ENCODE peak calls at places on chromosomes 12 and 14, in ten cellular contexts. One of them, this sample, is unnamed.

GRCh38 chr14:44798386-44799242 is 163.1 kb downstream of the KLHL28 start:
- DNase-seq in AG08396: no peak
- DNase-seq in HCT116: no peak
- DNase-seq in HuH-7: no peak
- DNase-seq in NCI-H2081: no peak
- DNase-seq in activated CD4-positive, alpha-beta T cell treated with anti-CD3 and anti-CD28 coated beads for 1 hour: no peak
- DNase-seq in anterior cingulate cortex: no peak
- DNase-seq in effector memory CD4-positive, alpha-beta T cell: no peak
- DNase-seq in fibroblast of pulmonary artery: no peak
- DNase-seq in transverse colon: no peak
- DNase-seq in this sample: no peak

GRCh38 chr12:59973515-59973914 is 377.7 kb downstream of the SLC16A7 start:
- DNase-seq in effector memory CD4-positive, alpha-beta T cell: no peak
- DNase-seq in fibroblast of pulmonary artery: peak
- DNase-seq in AG08396: peak
- DNase-seq in HuH-7: no peak
- DNase-seq in HCT116: peak
- DNase-seq in NCI-H2081: no peak
- DNase-seq in anterior cingulate cortex: no peak
- DNase-seq in activated CD4-positive, alpha-beta T cell treated with anti-CD3 and anti-CD28 coated beads for 1 hour: no peak
- DNase-seq in transverse colon: no peak
- DNase-seq in this sample: no peak

GRCh38 chr14:93962701-93963601 is 13.4 kb downstream of the ASB2 start:
- DNase-seq in HCT116: no peak
- DNase-seq in activated CD4-positive, alpha-beta T cell treated with anti-CD3 and anti-CD28 coated beads for 1 hour: no peak
- DNase-seq in effector memory CD4-positive, alpha-beta T cell: peak
- DNase-seq in HuH-7: no peak
- DNase-seq in anterior cingulate cortex: no peak
- DNase-seq in NCI-H2081: no peak
- DNase-seq in fibroblast of pulmonary artery: no peak
- DNase-seq in transverse colon: peak
- DNase-seq in AG08396: no peak
- DNase-seq in this sample: no peak

GRCh38 chr12:131912526-131913274 is 16.4 kb upstream of the PUS1 start:
- DNase-seq in HuH-7: peak
- DNase-seq in anterior cingulate cortex: peak
- DNase-seq in transverse colon: peak
- DNase-seq in effector memory CD4-positive, alpha-beta T cell: no peak
- DNase-seq in NCI-H2081: peak
- DNase-seq in activated CD4-positive, alpha-beta T cell treated with anti-CD3 and anti-CD28 coated beads for 1 hour: no peak
- DNase-seq in fibroblast of pulmonary artery: peak
- DNase-seq in HCT116: peak
- DNase-seq in AG08396: peak
- DNase-seq in this sample: no peak

GRCh38 chr14:78902010-78902623 is 731.9 kb downstream of the NRXN3 start:
- DNase-seq in activated CD4-positive, alpha-beta T cell treated with anti-CD3 and anti-CD28 coated beads for 1 hour: no peak
- DNase-seq in NCI-H2081: peak
- DNase-seq in AG08396: peak
- DNase-seq in HuH-7: peak
- DNase-seq in fibroblast of pulmonary artery: peak
- DNase-seq in effector memory CD4-positive, alpha-beta T cell: no peak
- DNase-seq in anterior cingulate cortex: peak
- DNase-seq in HCT116: no peak
- DNase-seq in transverse colon: peak
- DNase-seq in this sample: no peak

GRCh38 chr12:67916266-67916970 is 72.8 kb upstream of the IFNG-AS1 start:
- DNase-seq in fibroblast of pulmonary artery: no peak
- DNase-seq in activated CD4-positive, alpha-beta T cell treated with anti-CD3 and anti-CD28 coated beads for 1 hour: no peak
- DNase-seq in transverse colon: no peak
- DNase-seq in anterior cingulate cortex: no peak
- DNase-seq in HCT116: no peak
- DNase-seq in AG08396: no peak
- DNase-seq in NCI-H2081: no peak
- DNase-seq in HuH-7: no peak
- DNase-seq in effector memory CD4-positive, alpha-beta T cell: no peak
- DNase-seq in this sample: no peak

GRCh38 chr14:22025884-22026283 is 352.3 kb upstream of the OR4E1 start:
- DNase-seq in fibroblast of pulmonary artery: no peak
- DNase-seq in HCT116: no peak
- DNase-seq in anterior cingulate cortex: no peak
- DNase-seq in HuH-7: no peak
- DNase-seq in activated CD4-positive, alpha-beta T cell treated with anti-CD3 and anti-CD28 coated beads for 1 hour: no peak
- DNase-seq in effector memory CD4-positive, alpha-beta T cell: no peak
- DNase-seq in NCI-H2081: no peak
- DNase-seq in AG08396: no peak
- DNase-seq in transverse colon: no peak
- DNase-seq in this sample: no peak

GRCh38 chr12:52122904-52123303 is 43.4 kb downstream of the SMIM41 start:
- DNase-seq in activated CD4-positive, alpha-beta T cell treated with anti-CD3 and anti-CD28 coated beads for 1 hour: no peak
- DNase-seq in anterior cingulate cortex: no peak
- DNase-seq in fibroblast of pulmonary artery: no peak
- DNase-seq in NCI-H2081: no peak
- DNase-seq in HCT116: no peak
- DNase-seq in effector memory CD4-positive, alpha-beta T cell: no peak
- DNase-seq in transverse colon: no peak
- DNase-seq in AG08396: peak
- DNase-seq in HuH-7: no peak
- DNase-seq in this sample: no peak

GRCh38 chr12:107079172-107080011 is 14.0 kb downstream of the CRY1 start:
- DNase-seq in NCI-H2081: peak
- DNase-seq in transverse colon: no peak
- DNase-seq in effector memory CD4-positive, alpha-beta T cell: no peak
- DNase-seq in HuH-7: no peak
- DNase-seq in AG08396: peak
- DNase-seq in activated CD4-positive, alpha-beta T cell treated with anti-CD3 and anti-CD28 coated beads for 1 hour: no peak
- DNase-seq in fibroblast of pulmonary artery: peak
- DNase-seq in HCT116: no peak
- DNase-seq in anterior cingulate cortex: no peak
- DNase-seq in this sample: no peak

GRCh38 chr14:95313707-95314106 is 6.0 kb downstream of the CLMN start:
- DNase-seq in AG08396: peak
- DNase-seq in anterior cingulate cortex: no peak
- DNase-seq in NCI-H2081: no peak
- DNase-seq in HCT116: no peak
- DNase-seq in activated CD4-positive, alpha-beta T cell treated with anti-CD3 and anti-CD28 coated beads for 1 hour: no peak
- DNase-seq in transverse colon: peak
- DNase-seq in HuH-7: peak
- DNase-seq in effector memory CD4-positive, alpha-beta T cell: no peak
- DNase-seq in fibroblast of pulmonary artery: peak
- DNase-seq in this sample: no peak

GRCh38 chr12:110079477-110080400 is 31.4 kb upstream of the C12orf76 start:
- DNase-seq in fibroblast of pulmonary artery: peak
- DNase-seq in NCI-H2081: no peak
- DNase-seq in HuH-7: no peak
- DNase-seq in AG08396: no peak
- DNase-seq in anterior cingulate cortex: peak
- DNase-seq in HCT116: no peak
- DNase-seq in effector memory CD4-positive, alpha-beta T cell: peak
- DNase-seq in activated CD4-positive, alpha-beta T cell treated with anti-CD3 and anti-CD28 coated beads for 1 hour: peak
- DNase-seq in transverse colon: peak
- DNase-seq in this sample: peak

GRCh38 chr12:109827080-109827479 is 6.1 kb downstream of the TRPV4 start:
- DNase-seq in effector memory CD4-positive, alpha-beta T cell: no peak
- DNase-seq in AG08396: no peak
- DNase-seq in NCI-H2081: no peak
- DNase-seq in activated CD4-positive, alpha-beta T cell treated with anti-CD3 and anti-CD28 coated beads for 1 hour: no peak
- DNase-seq in anterior cingulate cortex: no peak
- DNase-seq in transverse colon: no peak
- DNase-seq in HuH-7: no peak
- DNase-seq in fibroblast of pulmonary artery: no peak
- DNase-seq in HCT116: no peak
- DNase-seq in this sample: no peak

This sample was measured in NCI-H774.